ENCODE peak calls at places on chromosomes 4 and X, in eight cellular contexts. S, D, H, Q, R, T, K and J are unnamed samples.

GRCh38 chrX:129347291-129347690 is 176.0 kb downstream of the SMARCA1 start:
- DNase-seq in S (no peak), D (no peak), H (peak), Q (no peak), R (no peak), T (peak), K (no peak), J (no peak)

GRCh38 chr4:74357965-74358364 is 7.0 kb upstream of the EREG start:
- DNase-seq in S (no peak), D (no peak), H (no peak), Q (no peak), R (no peak), T (no peak), K (no peak), J (no peak)

GRCh38 chrX:154373340-154374306 is 811 bp downstream of the FLNA start:
- DNase-seq in S (peak), D (peak), H (peak), Q (peak), R (peak), T (peak), K (no peak), J (peak)

GRCh38 chrX:119690921-119691716 is 1.8 kb downstream of the SEPTIN6 start:
- DNase-seq in S (peak), D (no peak), H (peak), Q (no peak), R (peak), T (peak), K (no peak), J (peak)

GRCh38 chrX:54180403-54180802 is 2.7 kb downstream of the FAM120C start:
- DNase-seq in S (peak), D (no peak), H (no peak), Q (no peak), R (peak), T (no peak), K (no peak), J (no peak)

GRCh38 chr4:176879370-176880116 is 86.8 kb upstream of the VEGFC start:
- DNase-seq in S (peak), D (no peak), H (no peak), Q (no peak), R (peak), T (peak), K (no peak), J (no peak)

GRCh38 chr4:103032575-103032974 is 13.1 kb upstream of the SLC9B1 start:
- DNase-seq in S (peak), D (no peak), H (peak), Q (peak), R (peak), T (peak), K (no peak), J (no peak)

GRCh38 chrX:10794203-10794630 is 173.8 kb upstream of the MID1 start:
- DNase-seq in S (no peak), D (no peak), H (no peak), Q (no peak), R (no peak), T (no peak), K (no peak), J (no peak)

GRCh38 chrX:39318497-39319343 is 517.5 kb downstream of the MID1IP1 start:
- DNase-seq in S (no peak), D (no peak), H (no peak), Q (no peak), R (no peak), T (no peak), K (no peak), J (no peak)

GRCh38 chrX:150052226-150052625 is 113.9 kb upstream of the EOLA2 start:
- DNase-seq in S (no peak), D (no peak), H (no peak), Q (no peak), R (no peak), T (no peak), K (no peak), J (no peak)

GRCh38 chr4:68797618-68798017 is 18.2 kb upstream of the UGT2B10 start:
- DNase-seq in S (no peak), D (no peak), H (no peak), Q (no peak), R (no peak), T (no peak), K (no peak), J (no peak)
- H3K4me3 ChIP-seq in S (no peak), D (no peak), H (no peak), Q (no peak), R (no peak), T (no peak), K (no peak), J (no peak)

GRCh38 chrX:1502241-1502640 is 34.7 kb downstream of the P2RY8 start:
- DNase-seq in S (no peak), D (no peak), H (no peak), Q (no peak), R (no peak), T (peak), K (peak), J (no peak)

GRCh38 chrX:1511150-1511549 is 25.8 kb downstream of the P2RY8 start:
- DNase-seq in S (no peak), D (no peak), H (no peak), Q (no peak), R (no peak), T (no peak), K (no peak), J (no peak)

GRCh38 chrX:1507511-1508463 is 29.2 kb downstream of the P2RY8 start:
- DNase-seq in S (no peak), D (no peak), H (no peak), Q (no peak), R (no peak), T (peak), K (peak), J (no peak)

GRCh38 chrX:1502853-1503252 is 34.1 kb downstream of the P2RY8 start:
- DNase-seq in S (no peak), D (no peak), H (no peak), Q (no peak), R (no peak), T (no peak), K (no peak), J (no peak)

DNA sequence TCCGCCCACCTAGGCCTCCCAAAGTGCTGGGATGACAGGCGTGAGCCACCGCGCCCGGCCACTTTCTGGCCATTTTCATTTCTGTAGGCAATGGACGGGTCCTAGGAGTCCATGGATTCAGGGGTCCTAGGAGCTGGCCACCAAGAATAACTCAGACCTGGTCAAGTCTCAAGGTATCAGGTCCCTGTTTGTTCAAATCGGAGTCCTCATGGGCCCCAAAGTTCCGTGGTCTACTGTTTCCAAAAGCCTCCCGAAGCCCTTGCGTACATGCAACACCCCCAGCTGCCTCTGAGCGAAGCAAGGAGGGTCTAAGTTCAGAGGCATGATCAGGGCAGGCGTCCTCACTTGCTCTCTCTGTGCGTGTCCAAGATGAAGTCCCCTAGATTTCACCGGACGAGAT is 30.1 kb downstream of the P2RY8 start:
- DNase-seq in S (no peak), D (no peak), H (no peak), Q (no peak), R (no peak), T (no peak), K (peak), J (no peak)
- H3K4me3 ChIP-seq in S (no peak), D (no peak), H (no peak), Q (no peak), R (no peak), T (no peak), K (no peak), J (no peak)

GRCh38 chr4:2570551-2571222 is 34.2 kb downstream of the FAM193A start:
- DNase-seq in S (no peak), D (peak), H (no peak), Q (no peak), R (no peak), T (peak), K (no peak), J (no peak)
- H3K4me3 ChIP-seq in S (no peak), D (no peak), H (no peak), Q (no peak), R (no peak), T (no peak), K (no peak), J (no peak)

GRCh38 chrX:77447339-77448149 is at the start of gene FGF16:
- DNase-seq in S (peak), D (no peak), H (no peak), Q (no peak), R (no peak), T (no peak), K (peak), J (no peak)
- H3K4me3 ChIP-seq in S (peak), D (peak), H (peak), Q (no peak), R (peak), T (peak), K (peak), J (peak)

GRCh38 chr4:30718889-30719252 is 1.3 kb upstream of the PCDH7 start:
- DNase-seq in S (peak), D (no peak), H (peak), Q (no peak), R (peak), T (no peak), K (no peak), J (no peak)

GRCh38 chr4:30720021-30720655 is at the start of gene PCDH7:
- DNase-seq in S (peak), D (peak), H (peak), Q (peak), R (peak), T (peak), K (no peak), J (no peak)

GRCh38 chr4:30718021-30718888 is 1.9 kb upstream of the PCDH7 start:
- DNase-seq in S (peak), D (peak), H (peak), Q (peak), R (peak), T (no peak), K (no peak), J (no peak)

GRCh38 chr4:30720656-30721352 is 635 bp downstream of the PCDH7 start:
- DNase-seq in S (peak), D (peak), H (peak), Q (peak), R (peak), T (no peak), K (no peak), J (no peak)

DNA sequence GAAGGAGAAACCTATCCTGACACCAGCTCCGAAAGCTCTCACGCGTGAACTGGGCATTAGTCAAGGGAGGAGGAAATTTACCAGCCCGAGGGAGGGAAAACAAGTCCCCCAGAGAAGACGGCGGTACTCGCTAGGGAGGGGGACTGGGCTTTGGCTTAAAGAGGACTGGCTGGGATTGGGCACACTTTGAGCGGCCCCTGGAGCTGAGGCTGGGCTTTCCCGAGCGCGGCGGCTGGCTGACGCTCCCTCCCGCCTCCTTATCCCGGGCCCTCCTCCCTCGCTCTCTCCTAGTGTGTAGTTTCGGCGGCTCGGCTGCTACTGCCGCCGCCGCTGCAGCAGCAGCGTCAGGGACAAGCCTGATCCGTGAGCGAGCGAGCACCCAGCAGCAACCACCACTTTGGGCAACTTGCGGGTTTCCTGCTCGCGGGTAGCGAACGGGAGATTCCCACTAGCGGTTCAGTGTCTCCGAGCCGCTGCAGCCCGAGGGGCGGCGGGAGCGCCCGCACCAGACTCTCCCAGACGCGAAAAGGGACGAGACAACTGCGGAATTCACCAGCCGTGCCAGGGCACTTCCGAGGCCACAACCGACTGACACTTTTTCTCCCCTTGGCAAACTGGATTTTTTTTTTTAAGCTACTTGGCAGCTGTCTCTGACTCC is 677 bp upstream of the PCDH7 start:
- DNase-seq in S (peak), D (peak), H (peak), Q (peak), R (peak), T (peak), K (no peak), J (no peak)
- H3K4me3 ChIP-seq in S (peak), D (peak), H (peak), Q (peak), R (peak), T (no peak), K (peak), J (peak)

GRCh38 chr4:120921456-120922389 is 803 bp downstream of the PRDM5 start:
- DNase-seq in S (peak), D (peak), H (peak), Q (peak), R (peak), T (no peak), K (peak), J (peak)

GRCh38 chr4:120922390-120923200 is at the start of gene PRDM5:
- DNase-seq in S (peak), D (peak), H (peak), Q (peak), R (peak), T (no peak), K (peak), J (peak)

GRCh38 chr4:120924931-120925330 is 2.4 kb upstream of the PRDM5 start:
- DNase-seq in S (no peak), D (no peak), H (no peak), Q (no peak), R (no peak), T (no peak), K (no peak), J (no peak)

GRCh38 chr4:120920666-120921065 is 1.9 kb downstream of the PRDM5 start:
- DNase-seq in S (no peak), D (no peak), H (no peak), Q (no peak), R (no peak), T (no peak), K (no peak), J (no peak)

DNA sequence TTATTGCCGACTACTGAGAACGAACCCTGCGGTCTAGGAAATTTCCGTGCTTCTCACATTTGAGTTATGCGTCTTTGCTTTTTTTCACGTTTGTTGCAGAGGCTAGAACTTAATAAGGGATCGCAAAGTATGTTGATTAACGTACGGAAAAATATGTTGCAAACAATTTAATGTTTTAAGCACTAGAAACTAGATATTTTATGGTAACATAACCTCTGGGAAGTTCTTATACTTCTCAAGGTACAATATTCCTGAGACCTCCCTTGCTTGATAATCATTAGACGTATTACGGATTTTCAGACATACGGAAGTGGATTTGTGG is 636 bp upstream of the PRDM5 start:
- DNase-seq in S (no peak), D (no peak), H (no peak), Q (no peak), R (no peak), T (no peak), K (no peak), J (no peak)
- H3K4me3 ChIP-seq in S (peak), D (peak), H (peak), Q (peak), R (peak), T (no peak), K (peak), J (peak)

DNA sequence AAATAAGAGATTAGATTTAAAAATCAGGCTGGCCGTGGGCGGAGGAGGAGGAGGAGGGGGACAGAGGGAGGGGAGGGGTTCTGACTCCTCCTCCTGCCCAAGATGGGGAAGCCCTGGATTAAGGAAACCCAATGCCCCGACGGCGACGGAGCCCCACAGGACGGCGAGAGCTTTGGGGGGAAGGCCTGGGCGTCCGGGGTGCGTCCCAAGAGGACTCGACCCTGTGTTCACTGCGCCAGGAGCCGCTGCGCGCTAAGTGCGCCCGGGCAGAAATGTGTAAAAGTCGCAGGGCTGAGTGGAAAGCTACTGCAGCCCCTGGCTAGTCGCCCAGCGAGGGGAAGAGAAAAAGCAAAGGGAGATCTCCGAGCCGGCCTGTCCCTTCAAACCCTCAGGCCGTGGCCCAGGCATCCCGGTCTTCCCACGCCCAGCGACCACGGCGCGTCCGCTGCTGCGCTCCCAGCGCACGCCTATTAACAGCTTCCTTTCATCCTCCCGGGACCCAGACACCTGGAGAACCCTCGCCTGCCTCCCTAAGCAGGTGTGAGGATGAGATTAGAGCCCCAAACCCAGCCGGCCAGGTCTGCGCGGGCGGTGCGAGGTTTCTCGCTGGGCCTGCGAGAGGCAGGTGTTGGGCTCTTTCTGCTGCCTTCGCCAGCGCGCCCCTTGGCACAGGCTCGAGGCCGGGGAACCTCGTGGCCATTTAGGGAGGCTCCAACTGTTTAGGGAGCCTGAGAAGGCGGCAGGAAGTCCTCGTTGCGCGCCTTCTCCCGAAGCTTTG is 1.4 kb upstream of the RPS6KA3 start:
- DNase-seq in S (no peak), D (peak), H (peak), Q (peak), R (peak), T (no peak), K (peak), J (no peak)
- H3K4me3 ChIP-seq in S (peak), D (peak), H (peak), Q (peak), R (peak), T (no peak), K (peak), J (peak)

GRCh38 chr4:142406051-142406549 is 440.0 kb downstream of the INPP4B start:
- DNase-seq in S (no peak), D (no peak), H (no peak), Q (no peak), R (peak), T (no peak), K (no peak), J (no peak)
- H3K4me3 ChIP-seq in S (no peak), D (peak), H (peak), Q (no peak), R (peak), T (no peak), K (no peak), J (peak)